ENCODE peak calls at places on chromosomes 4 and X, in five cellular contexts. Y is GM23248, K is SK-N-SH, X is DND-41, G is HCT116. S is an unnamed sample.

GRCh38 chrX:151703487-151703886 is 8.2 kb downstream of the PRRG3 start:
- DNase-seq in Y (peak), K (no peak), X (no peak), G (no peak), S (no peak)

GRCh38 chr4:165810726-165811125 is 62.3 kb upstream of the TLL1 start:
- DNase-seq in Y (no peak), K (no peak), X (no peak), G (no peak), S (no peak)

GRCh38 chr4:1202526-1203378 is 30.4 kb upstream of the SPON2 start:
- DNase-seq in Y (no peak), K (peak), X (no peak), G (no peak), S (peak)

GRCh38 chr4:132065940-132066495 is 1083.1 kb upstream of the PCDH10 start:
- DNase-seq in Y (no peak), K (no peak), X (no peak), G (no peak), S (no peak)

GRCh38 chrX:39855748-39856129 is 242.0 kb downstream of the BCOR start:
- DNase-seq in Y (peak), K (no peak), X (peak), G (peak), S (peak)

GRCh38 chr4:13705521-13706035 is 78.1 kb upstream of the BOD1L1 start:
- DNase-seq in Y (peak), K (peak), X (no peak), G (no peak), S (peak)

GRCh38 chr4:38606587-38606905 is 57.5 kb upstream of the KLF3 start:
- DNase-seq in Y (no peak), K (no peak), X (no peak), G (no peak), S (no peak)

GRCh38 chr4:182644326-182645050 is 272.7 kb downstream of the DCTD start:
- DNase-seq in Y (peak), K (no peak), X (no peak), G (no peak), S (no peak)

GRCh38 chr4:184287697-184288255 is 70.1 kb upstream of the ENPP6 start:
- DNase-seq in Y (peak), K (no peak), X (no peak), G (no peak), S (peak)

GRCh38 chr4:42385534-42385933 is 11.8 kb upstream of the SHISA3 start:
- DNase-seq in Y (no peak), K (no peak), X (no peak), G (no peak), S (no peak)

GRCh38 chr4:115986573-115986972 is 873.2 kb upstream of the NDST4 start:
- DNase-seq in Y (no peak), K (no peak), X (no peak), G (no peak), S (no peak)

GRCh38 chr4:87019243-87019817 is 84.5 kb downstream of the AFF1 start:
- DNase-seq in Y (no peak), K (no peak), X (no peak), G (no peak), S (no peak)

DNA sequence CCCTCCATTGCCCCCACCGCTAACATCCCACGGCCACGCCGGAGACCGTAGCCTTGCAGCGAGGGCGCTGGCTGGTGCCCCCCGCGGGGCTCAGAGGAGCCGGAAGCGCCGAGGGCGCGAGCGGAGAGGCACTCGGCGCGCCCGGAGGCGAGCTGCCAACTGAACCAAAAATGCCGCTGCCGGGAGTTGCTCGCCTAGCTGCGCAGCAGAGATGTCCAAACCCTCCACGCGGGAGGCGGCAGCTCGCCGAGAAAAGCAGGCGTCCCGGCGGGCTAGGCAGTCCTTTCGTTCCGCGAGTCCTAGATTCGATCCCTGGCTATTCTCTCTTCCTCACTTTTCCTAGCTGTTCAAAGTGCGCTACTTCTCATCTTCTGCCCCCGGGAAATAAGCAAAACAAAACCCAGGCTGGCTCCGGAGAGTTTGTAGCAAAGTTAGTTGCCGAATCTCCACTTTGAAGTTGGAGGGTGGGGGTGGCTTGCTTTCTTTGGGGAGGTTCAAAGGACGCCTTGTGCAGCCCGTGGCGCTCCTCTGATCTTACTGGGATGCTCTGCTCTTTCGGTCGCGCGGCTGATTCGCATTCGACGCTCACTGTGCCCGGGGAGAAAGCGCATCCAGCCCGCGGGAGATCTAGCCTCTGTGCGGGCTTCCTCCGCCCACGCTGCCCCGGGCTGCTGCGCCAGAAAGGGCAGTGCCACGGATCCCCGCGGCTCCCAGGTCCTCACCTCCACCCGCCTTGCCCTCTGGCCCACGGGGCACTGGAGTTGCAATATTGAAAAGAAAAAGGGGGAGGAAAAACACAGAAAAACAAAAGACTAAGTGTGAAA is 677 bp downstream of the NKX6-1 start:
- DNase-seq in Y (peak), K (peak), X (no peak), G (peak), S (no peak)
- H3K4me3 ChIP-seq in Y (peak), K (peak), X (no peak), G (peak), S (peak)

DNA sequence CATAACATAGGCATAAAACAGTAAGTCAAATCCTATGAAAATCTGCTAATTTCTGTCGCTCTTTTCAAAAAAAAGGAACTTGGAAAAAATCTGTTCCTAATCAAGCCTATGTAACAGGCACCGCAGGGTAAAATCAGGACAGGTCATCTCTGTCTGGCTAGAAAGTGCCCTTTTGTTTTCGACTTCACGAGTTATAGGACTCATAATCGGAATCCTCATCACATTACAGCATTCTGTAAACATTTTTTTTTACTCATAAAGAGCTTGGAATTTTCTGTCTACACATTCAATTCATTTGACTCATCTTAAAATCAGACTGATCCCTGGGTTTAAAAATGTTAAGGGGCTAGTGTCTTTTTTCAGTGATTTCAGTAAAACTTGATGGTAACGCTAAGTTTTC is 181.7 kb upstream of the TBC1D9 start:
- DNase-seq in Y (peak), K (peak), X (no peak), G (no peak), S (no peak)
- H3K27ac ChIP-seq in Y (peak), K (peak), X (no peak), G (no peak), S (no peak)

DNA sequence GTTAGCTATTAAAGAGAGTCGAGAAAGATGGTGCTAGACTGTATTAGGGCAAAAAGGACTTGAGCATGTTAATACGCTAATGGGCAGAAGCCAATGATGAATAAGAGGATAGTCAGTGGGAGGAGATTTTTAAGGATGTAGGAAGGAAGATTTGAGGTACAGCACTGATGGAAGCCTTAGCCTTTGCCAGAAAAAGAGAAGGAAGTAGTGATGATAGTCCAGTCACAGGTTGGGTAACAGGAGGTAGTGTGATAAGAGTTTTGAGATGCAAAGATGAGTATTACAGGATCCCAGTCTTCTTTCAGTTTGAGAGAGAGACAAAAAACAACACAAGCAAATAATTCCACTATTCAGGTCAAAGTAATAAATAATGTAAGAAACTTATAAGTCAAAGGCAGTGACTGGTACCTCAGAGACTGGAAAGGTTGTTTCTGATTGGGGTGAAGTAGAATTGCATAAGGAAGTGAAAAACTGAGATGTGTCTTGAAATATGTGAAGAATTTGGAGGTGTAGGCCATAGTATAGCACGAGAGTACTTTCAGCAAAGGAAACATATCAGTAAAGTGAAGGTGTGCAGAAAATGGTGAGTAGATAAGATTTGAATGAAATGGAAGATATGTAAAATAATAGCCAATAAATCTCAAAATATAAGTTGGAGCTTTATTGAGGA is 22.1 kb upstream of the NDNF start:
- DNase-seq in Y (no peak), K (no peak), X (no peak), G (no peak), S (no peak)
- H3K9ac ChIP-seq in Y (no peak), K (no peak), X (no peak), G (no peak), S (no peak)

GRCh38 chr4:10169839-10170387 is 53.3 kb upstream of the WDR1 start:
- DNase-seq in Y (no peak), K (no peak), X (no peak), G (no peak), S (no peak)
- H3K4me3 ChIP-seq in Y (no peak), K (no peak), X (no peak), G (no peak), S (no peak)

DNA sequence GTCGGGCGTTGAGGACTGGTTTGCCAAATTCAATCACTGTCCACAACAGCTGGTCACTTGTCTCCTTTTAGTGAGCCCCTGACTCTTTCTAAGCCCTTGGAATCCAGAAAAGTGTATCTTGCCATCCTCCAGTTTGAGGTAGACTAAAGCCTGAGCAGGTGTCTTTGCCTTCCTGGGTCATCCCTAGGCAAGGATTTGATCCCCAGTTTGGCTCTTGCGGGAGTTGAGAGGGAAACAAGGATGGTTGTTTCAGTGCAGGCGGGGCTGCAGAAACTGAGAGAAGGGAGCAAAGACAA is 2.2 kb upstream of the FGF5 start:
- DNase-seq in Y (no peak), K (no peak), X (no peak), G (no peak), S (no peak)
- H3K27ac ChIP-seq in Y (no peak), K (no peak), X (no peak), G (no peak), S (no peak)

GRCh38 chr4:81084624-81085023 is 54.1 kb downstream of the BMP3 start:
- DNase-seq in Y (no peak), K (no peak), X (no peak), G (no peak), S (no peak)
- H3K9ac ChIP-seq in Y (no peak), K (no peak), X (no peak), G (no peak), S (no peak)

GRCh38 chr4:124961138-124961750 is 248.7 kb upstream of the ANKRD50 start:
- DNase-seq in Y (no peak), K (no peak), X (no peak), G (no peak), S (no peak)
- H3K4me3 ChIP-seq in Y (no peak), K (no peak), X (no peak), G (no peak), S (no peak)

DNA sequence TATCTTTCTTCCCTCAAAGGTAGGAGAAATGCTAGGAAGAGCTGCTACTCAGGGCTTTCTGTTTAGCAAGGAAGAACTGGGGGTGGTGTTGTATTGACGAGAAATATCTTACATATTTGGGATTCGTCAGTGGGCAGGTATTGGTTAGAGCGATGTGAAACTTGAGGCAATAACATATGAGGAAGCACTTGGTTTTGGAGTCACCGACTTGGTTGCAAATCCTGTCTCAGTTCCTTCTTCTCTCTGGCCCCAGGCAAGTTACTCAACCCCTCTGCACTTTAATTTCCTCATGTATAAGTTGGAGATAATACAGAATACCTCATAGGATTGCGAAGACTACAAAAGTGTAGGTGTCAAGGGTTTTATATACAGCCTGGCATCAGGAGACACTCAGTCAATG is 34.1 kb downstream of the GPAT3 start:
- DNase-seq in Y (no peak), K (no peak), X (no peak), G (no peak), S (no peak)
- H3K27ac ChIP-seq in Y (no peak), K (no peak), X (no peak), G (no peak), S (no peak)

DNA sequence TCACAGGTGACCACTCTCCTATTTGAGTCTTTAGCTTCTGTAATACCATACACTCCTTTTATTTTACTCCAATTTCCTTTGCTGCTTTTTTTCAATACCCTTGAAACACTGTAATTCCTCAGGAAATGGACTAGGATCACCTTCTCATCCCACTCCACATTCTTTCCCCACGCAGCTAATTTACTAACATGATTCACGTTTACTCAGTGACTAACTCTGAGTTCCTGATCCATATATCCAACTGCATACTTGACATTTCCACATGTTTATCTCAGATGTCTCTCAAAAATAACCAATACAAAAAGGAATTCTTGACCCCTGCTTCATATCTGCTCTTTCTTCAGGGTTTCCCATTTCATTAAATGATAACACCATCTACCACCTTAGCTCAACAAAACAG is 19.9 kb downstream of the RPS6KA6 start:
- DNase-seq in Y (peak), K (no peak), X (no peak), G (no peak), S (no peak)
- H3K9ac ChIP-seq in Y (peak), K (peak), X (no peak), G (no peak), S (no peak)